ENCODE peak calls at places on chromosomes 4 and X, in six cellular contexts. One of them, this sample, is unnamed.
A peak's percentile ranks its signal among the peaks of the same experiment; 100 is the strongest.

GRCh38 chr4:1792832-1793495 is at the start of gene FGFR3:
- DNase-seq in A549: peak; percentile 54
- DNase-seq in endothelial cell of umbilical vein: no peak
- DNase-seq in K562: peak; percentile 82
- DNase-seq in HepG2: peak; percentile 48
- DNase-seq in GM12878: no peak
- DNase-seq in this sample: peak; percentile 51

GRCh38 chr4:162836773-162837172 is 329.9 kb downstream of the NAF1 start:
- DNase-seq in A549: no peak
- DNase-seq in endothelial cell of umbilical vein: no peak
- DNase-seq in K562: no peak
- DNase-seq in HepG2: no peak
- DNase-seq in GM12878: no peak
- DNase-seq in this sample: no peak

GRCh38 chrX:103782640-103783039 is 6.0 kb downstream of the PLP1 start:
- DNase-seq in A549: no peak
- DNase-seq in endothelial cell of umbilical vein: no peak
- DNase-seq in K562: no peak
- DNase-seq in HepG2: no peak
- DNase-seq in GM12878: no peak
- DNase-seq in this sample: no peak

GRCh38 chr4:25578431-25578830 is 77.2 kb upstream of the SLC34A2 start:
- DNase-seq in A549: no peak
- DNase-seq in endothelial cell of umbilical vein: no peak
- DNase-seq in K562: no peak
- DNase-seq in HepG2: no peak
- DNase-seq in GM12878: no peak
- DNase-seq in this sample: no peak

GRCh38 chr4:41057456-41057855 is 156.9 kb downstream of the APBB2 start:
- DNase-seq in A549: no peak
- DNase-seq in endothelial cell of umbilical vein: no peak
- DNase-seq in K562: no peak
- DNase-seq in HepG2: no peak
- DNase-seq in GM12878: no peak
- DNase-seq in this sample: no peak

GRCh38 chrX:69019073-69019890 is 146.0 kb downstream of the PJA1 start:
- DNase-seq in A549: no peak
- DNase-seq in endothelial cell of umbilical vein: no peak
- DNase-seq in K562: no peak
- DNase-seq in HepG2: no peak
- DNase-seq in GM12878: no peak
- DNase-seq in this sample: peak; percentile 61

GRCh38 chr4:81684357-81684756 is 212.7 kb upstream of the RASGEF1B start:
- DNase-seq in A549: no peak
- DNase-seq in endothelial cell of umbilical vein: no peak
- DNase-seq in K562: no peak
- DNase-seq in HepG2: no peak
- DNase-seq in GM12878: no peak
- DNase-seq in this sample: no peak

GRCh38 chrX:115642304-115642703 is 81.3 kb downstream of the PLS3 start:
- DNase-seq in A549: no peak
- DNase-seq in endothelial cell of umbilical vein: no peak
- DNase-seq in K562: no peak
- DNase-seq in HepG2: no peak
- DNase-seq in GM12878: no peak
- DNase-seq in this sample: peak; percentile 7

GRCh38 chrX:105975382-105975781 is 63.1 kb downstream of the SERPINA7 start:
- DNase-seq in A549: no peak
- DNase-seq in endothelial cell of umbilical vein: no peak
- DNase-seq in K562: no peak
- DNase-seq in HepG2: peak; percentile 33
- DNase-seq in GM12878: no peak
- DNase-seq in this sample: peak; percentile 5

GRCh38 chr4:92969650-92970370 is 666.0 kb downstream of the GRID2 start:
- DNase-seq in A549: peak; percentile 14
- DNase-seq in endothelial cell of umbilical vein: peak; percentile 76
- DNase-seq in K562: no peak
- DNase-seq in HepG2: peak; percentile 89
- DNase-seq in GM12878: no peak
- DNase-seq in this sample: no peak

DNA sequence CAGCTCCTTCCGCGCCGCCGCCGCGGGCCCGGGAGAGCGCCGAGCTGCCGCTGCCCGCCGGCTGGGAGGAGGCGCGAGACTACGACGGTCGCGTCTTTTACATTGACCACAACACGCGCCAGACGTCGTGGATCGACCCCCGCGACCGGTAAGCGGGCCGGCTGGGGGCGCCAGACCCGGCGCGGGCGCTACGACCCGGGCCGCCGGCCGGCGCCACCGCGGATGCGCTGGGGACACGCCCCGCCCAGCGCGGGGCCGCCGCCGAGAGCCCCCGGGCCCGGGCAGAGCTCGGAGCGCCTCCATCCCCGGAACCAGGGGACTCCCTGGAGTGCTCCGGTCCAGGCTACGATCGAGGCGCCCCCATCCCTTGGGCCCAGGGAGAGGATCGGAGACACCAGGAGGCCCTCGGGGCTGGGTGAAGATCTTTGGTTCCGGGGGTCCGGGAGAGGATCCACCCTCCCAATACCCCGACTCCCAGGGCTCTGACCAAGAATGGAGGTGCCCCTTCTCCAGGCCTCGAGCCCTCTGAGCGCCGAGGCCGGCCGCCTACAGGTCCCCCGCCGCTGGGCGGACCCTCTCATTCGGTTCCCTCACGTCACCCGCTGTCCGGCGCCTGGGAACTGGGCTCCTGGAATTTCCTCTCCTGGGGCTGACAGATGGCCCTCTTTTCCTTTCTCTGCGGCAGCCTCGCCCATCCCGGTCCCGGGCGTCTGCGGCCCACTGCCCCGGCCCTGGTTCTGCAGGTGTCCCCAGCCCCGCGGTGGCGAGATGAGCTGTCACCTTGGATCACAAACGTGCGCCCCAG is 48.8 kb downstream of the CLDN34 start:
- DNase-seq in A549: no peak
- DNase-seq in endothelial cell of umbilical vein: peak; percentile 29
- DNase-seq in K562: no peak
- DNase-seq in HepG2: no peak
- DNase-seq in GM12878: no peak
- DNase-seq in this sample: no peak
- TF ChIP-seq POLR2A in A549: no peak
- TF ChIP-seq POLR2A in endothelial cell of umbilical vein: no peak
- TF ChIP-seq POLR2A in K562: no peak
- TF ChIP-seq POLR2A in HepG2: no peak
- TF ChIP-seq POLR2A in GM12878: no peak
- TF ChIP-seq POLR2A in this sample: no peak

GRCh38 chr4:121656269-121656641 is 40.5 kb downstream of the ANXA5 start:
- DNase-seq in A549: no peak
- DNase-seq in endothelial cell of umbilical vein: peak; percentile 66
- DNase-seq in K562: peak; percentile 64
- DNase-seq in HepG2: peak; percentile 50
- DNase-seq in GM12878: peak; percentile 7
- DNase-seq in this sample: peak; percentile 54
- TF ChIP-seq MYC in A549: no peak
- TF ChIP-seq MYC in endothelial cell of umbilical vein: no peak
- TF ChIP-seq MYC in K562: no peak
- TF ChIP-seq MYC in HepG2: no peak
- TF ChIP-seq MYC in GM12878: no peak
- TF ChIP-seq MYC in this sample: no peak

GRCh38 chr4:37453004-37453360 is 208.4 kb downstream of the NWD2 start:
- DNase-seq in A549: peak; percentile 38
- DNase-seq in endothelial cell of umbilical vein: peak; percentile 68
- DNase-seq in K562: peak; percentile 70
- DNase-seq in HepG2: peak; percentile 79
- DNase-seq in GM12878: peak; percentile 23
- DNase-seq in this sample: peak; percentile 82
- H3K4me3 ChIP-seq in A549: peak overlapping the region; percentile 54
- H3K4me3 ChIP-seq in endothelial cell of umbilical vein: peak overlapping the region; percentile 50
- H3K4me3 ChIP-seq in K562: no peak overlapping the region
- H3K4me3 ChIP-seq in HepG2: no peak overlapping the region
- H3K4me3 ChIP-seq in GM12878: no peak overlapping the region
- H3K4me3 ChIP-seq in this sample: no peak overlapping the region

DNA sequence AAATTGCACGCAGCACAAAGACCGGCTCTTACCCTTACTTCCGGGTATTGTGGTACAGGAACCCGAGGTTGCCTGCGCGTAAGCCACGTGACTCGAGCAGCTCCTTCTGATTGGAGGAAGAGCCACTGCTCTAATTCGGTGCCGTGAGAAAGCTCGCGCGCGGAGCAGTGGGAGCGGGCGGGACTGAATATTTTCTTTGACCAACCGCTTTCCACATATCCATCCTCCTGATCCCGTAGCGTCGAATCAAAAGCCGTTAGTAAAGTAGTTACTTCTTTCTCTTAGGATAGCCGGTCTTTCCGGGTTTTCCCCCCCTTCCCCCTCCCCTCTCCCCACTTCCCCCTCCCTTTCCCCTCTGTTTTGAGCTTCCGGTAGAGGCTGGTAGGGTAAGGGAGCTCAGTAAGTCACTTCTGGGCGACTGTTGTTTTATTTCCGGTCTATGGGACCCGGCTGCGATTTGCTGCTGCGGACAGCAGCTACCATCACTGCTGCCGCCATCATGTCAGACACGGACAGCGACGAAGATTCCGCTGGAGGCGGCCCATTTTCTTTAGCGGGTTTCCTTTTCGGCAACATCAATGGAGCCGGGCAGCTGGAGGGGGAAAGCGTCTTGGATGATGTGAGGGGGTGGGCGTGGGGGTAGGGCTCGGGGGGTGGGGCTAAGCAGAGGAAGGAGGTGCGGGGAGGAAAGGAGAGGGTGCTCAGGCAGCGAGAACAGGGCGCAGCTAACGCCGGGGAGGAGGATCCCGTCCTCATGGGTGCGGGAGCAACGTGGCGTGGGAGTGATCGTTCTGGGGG is at the start of gene TAF1:
- DNase-seq in A549: peak; percentile 97
- DNase-seq in endothelial cell of umbilical vein: peak; percentile 98
- DNase-seq in K562: peak; percentile 97
- DNase-seq in HepG2: peak; percentile 96
- DNase-seq in GM12878: peak; percentile 95
- DNase-seq in this sample: peak; percentile 97
- TF ChIP-seq POLR2A in A549: peak; percentile 82
- TF ChIP-seq POLR2A in endothelial cell of umbilical vein: peak; percentile 70
- TF ChIP-seq POLR2A in K562: peak; percentile 5
- TF ChIP-seq POLR2A in HepG2: peak; percentile 81
- TF ChIP-seq POLR2A in GM12878: peak; percentile 87
- TF ChIP-seq POLR2A in this sample: peak; percentile 50

GRCh38 chr4:80324171-80324570 is 11.4 kb upstream of the CFAP299 start:
- DNase-seq in A549: no peak
- DNase-seq in endothelial cell of umbilical vein: no peak
- DNase-seq in K562: no peak
- DNase-seq in HepG2: no peak
- DNase-seq in GM12878: no peak
- DNase-seq in this sample: no peak

GRCh38 chr4:80321341-80321740 is 14.2 kb upstream of the CFAP299 start:
- DNase-seq in A549: no peak
- DNase-seq in endothelial cell of umbilical vein: no peak
- DNase-seq in K562: no peak
- DNase-seq in HepG2: no peak
- DNase-seq in GM12878: no peak
- DNase-seq in this sample: no peak

GRCh38 chr4:80321776-80322175 is 13.8 kb upstream of the CFAP299 start:
- DNase-seq in A549: no peak
- DNase-seq in endothelial cell of umbilical vein: no peak
- DNase-seq in K562: no peak
- DNase-seq in HepG2: no peak
- DNase-seq in GM12878: no peak
- DNase-seq in this sample: no peak

GRCh38 chr4:80322716-80323115 is 12.8 kb upstream of the CFAP299 start:
- DNase-seq in A549: no peak
- DNase-seq in endothelial cell of umbilical vein: peak; percentile 24
- DNase-seq in K562: peak; percentile 30
- DNase-seq in HepG2: no peak
- DNase-seq in GM12878: no peak
- DNase-seq in this sample: peak; percentile 22
- TF ChIP-seq MYC in A549: no peak
- TF ChIP-seq MYC in endothelial cell of umbilical vein: no peak
- TF ChIP-seq MYC in K562: no peak
- TF ChIP-seq MYC in HepG2: no peak
- TF ChIP-seq MYC in GM12878: no peak
- TF ChIP-seq MYC in this sample: no peak

GRCh38 chr4:80229590-80229989 is 32.3 kb downstream of the PRDM8 start:
- DNase-seq in A549: no peak
- DNase-seq in endothelial cell of umbilical vein: no peak
- DNase-seq in K562: no peak
- DNase-seq in HepG2: no peak
- DNase-seq in GM12878: peak; percentile 60
- DNase-seq in this sample: no peak

GRCh38 chr4:80235451-80235850 is 31.0 kb upstream of the FGF5 start:
- DNase-seq in A549: no peak
- DNase-seq in endothelial cell of umbilical vein: no peak
- DNase-seq in K562: no peak
- DNase-seq in HepG2: no peak
- DNase-seq in GM12878: no peak
- DNase-seq in this sample: no peak

GRCh38 chr4:80231180-80231579 is 33.9 kb downstream of the PRDM8 start:
- DNase-seq in A549: no peak
- DNase-seq in endothelial cell of umbilical vein: no peak
- DNase-seq in K562: peak; percentile 37
- DNase-seq in HepG2: no peak
- DNase-seq in GM12878: no peak
- DNase-seq in this sample: no peak

GRCh38 chr4:80232707-80233370 is 33.6 kb upstream of the FGF5 start:
- DNase-seq in A549: no peak
- DNase-seq in endothelial cell of umbilical vein: no peak
- DNase-seq in K562: no peak
- DNase-seq in HepG2: no peak
- DNase-seq in GM12878: no peak
- DNase-seq in this sample: no peak

DNA sequence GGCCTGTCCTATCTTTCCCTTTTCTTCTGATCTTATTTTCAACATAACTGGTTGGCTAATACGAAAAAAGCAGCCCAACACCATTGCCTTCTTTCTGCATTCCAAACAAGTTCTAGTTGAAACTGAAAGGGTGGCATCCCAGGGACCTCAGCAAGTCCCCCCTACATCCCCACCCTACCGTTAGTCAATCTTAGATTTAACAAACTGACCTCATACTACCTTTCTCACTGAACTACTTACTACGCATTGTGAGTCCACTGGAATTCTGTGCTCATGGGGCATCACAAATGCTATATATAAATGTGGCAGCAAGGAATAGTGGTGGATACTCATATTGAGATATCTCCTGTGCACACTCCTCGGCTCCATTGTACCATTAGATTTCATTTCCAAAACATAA is 33.1 kb upstream of the FGF5 start:
- DNase-seq in A549: no peak
- DNase-seq in endothelial cell of umbilical vein: no peak
- DNase-seq in K562: no peak
- DNase-seq in HepG2: no peak
- DNase-seq in GM12878: no peak
- DNase-seq in this sample: no peak
- H3K4me3 ChIP-seq in A549: no peak overlapping the region
- H3K4me3 ChIP-seq in endothelial cell of umbilical vein: no peak overlapping the region
- H3K4me3 ChIP-seq in K562: no peak overlapping the region
- H3K4me3 ChIP-seq in HepG2: no peak overlapping the region
- H3K4me3 ChIP-seq in GM12878: no peak overlapping the region
- H3K4me3 ChIP-seq in this sample: no peak overlapping the region

This sample was measured in NB4.